ENCODE peak calls at places on chromosomes 7 and 10, in five cellular contexts. Q is HCT116, N is Panc1, Y is neural progenitor cell, V is heart left ventricle. T is an unnamed sample. For H3K4me1, the result is how much of the 10 kb centered on the place peaks cover.

GRCh38 chr7:100839361-100839760 is 12.0 kb upstream of the EPHB4 start:
- DNase-seq in Q (no peak), N (no peak), Y (no peak), V (peak), T (no peak)

GRCh38 chr7:156836443-156836842 is 56.5 kb downstream of the LMBR1 start:
- DNase-seq in Q (no peak), N (no peak), Y (no peak), V (no peak), T (no peak)

GRCh38 chr7:129939881-129940280 is 12.9 kb downstream of the UBE2H start:
- DNase-seq in Q (no peak), N (no peak), Y (no peak), V (no peak), T (no peak)

GRCh38 chr7:587769-588168 is 68.1 kb upstream of the PDGFA start:
- DNase-seq in Q (no peak), N (no peak), Y (no peak), V (peak), T (no peak)

GRCh38 chr10:43778571-43778970 is 129.9 kb upstream of the ZNF32 start:
- DNase-seq in Q (no peak), N (no peak), Y (no peak), V (no peak), T (no peak)

GRCh38 chr7:108263364-108263951 is 133.3 kb upstream of the LAMB4 start:
- DNase-seq in Q (no peak), N (no peak), Y (no peak), V (no peak), T (no peak)

GRCh38 chr7:16315280-16315679 is 106.1 kb downstream of the CRPPA start:
- DNase-seq in Q (no peak), N (no peak), Y (no peak), V (no peak), T (no peak)

GRCh38 chr10:74078037-74078436 is 72.6 kb downstream of the AP3M1 start:
- DNase-seq in Q (no peak), N (no peak), Y (no peak), V (no peak), T (no peak)

GRCh38 chr10:131641231-131641630 is 259.6 kb upstream of the PPP2R2D start:
- DNase-seq in Q (no peak), N (no peak), Y (no peak), V (no peak), T (no peak)

GRCh38 chr7:108598153-108598552 is 28.5 kb downstream of the DNAJB9 start:
- DNase-seq in Q (no peak), N (no peak), Y (no peak), V (no peak), T (no peak)

GRCh38 chr7:6640246-6640721 is 3.2 kb downstream of the ZNF316 start:
- DNase-seq in Q (no peak), N (no peak), Y (peak), V (no peak), T (no peak)

GRCh38 chr10:46020344-46020656 is 10.1 kb downstream of the NCOA4 start:
- DNase-seq in Q (no peak), N (no peak), Y (no peak), V (no peak), T (no peak)

GRCh38 chr10:46017733-46018132 is 12.7 kb downstream of the NCOA4 start:
- DNase-seq in Q (no peak), N (no peak), Y (no peak), V (no peak), T (no peak)

GRCh38 chr10:46019170-46019528 is 11.3 kb downstream of the NCOA4 start:
- DNase-seq in Q (no peak), N (no peak), Y (no peak), V (no peak), T (no peak)

GRCh38 chr10:46019541-46020343 is 10.7 kb downstream of the NCOA4 start:
- DNase-seq in Q (no peak), N (no peak), Y (peak), V (no peak), T (no peak)

GRCh38 chr10:46018453-46019169 is 11.8 kb downstream of the NCOA4 start:
- DNase-seq in Q (no peak), N (no peak), Y (no peak), V (no peak), T (no peak)
- H3K4me1 ChIP-seq in Q (under half), N (under half), Y (under half), V (under half), T (under half)

DNA sequence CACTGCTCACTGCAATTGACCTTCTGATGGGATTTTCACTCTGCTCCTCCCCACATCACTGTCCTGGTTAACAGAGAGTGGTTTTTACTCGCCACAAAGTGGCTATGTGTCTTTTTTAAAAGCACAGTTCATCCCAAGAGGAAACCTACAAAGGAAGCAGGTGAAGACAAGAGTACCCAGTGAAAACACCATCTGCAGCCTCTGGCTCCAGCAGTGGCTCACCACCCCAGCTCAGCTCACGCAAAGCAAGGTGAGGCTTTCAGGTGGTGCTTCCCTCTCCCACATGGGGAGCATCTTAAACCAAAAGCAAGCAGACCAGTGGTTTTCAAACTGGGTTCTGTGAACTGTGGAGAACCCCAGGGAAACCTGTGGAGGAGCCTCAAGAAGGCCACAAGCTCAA is 14.0 kb downstream of the DLG5 start:
- DNase-seq in Q (no peak), N (no peak), Y (no peak), V (no peak), T (no peak)
- H3K4me1 ChIP-seq in Q (under half), N (under half), Y (under half), V (under half), T (under half)

DNA sequence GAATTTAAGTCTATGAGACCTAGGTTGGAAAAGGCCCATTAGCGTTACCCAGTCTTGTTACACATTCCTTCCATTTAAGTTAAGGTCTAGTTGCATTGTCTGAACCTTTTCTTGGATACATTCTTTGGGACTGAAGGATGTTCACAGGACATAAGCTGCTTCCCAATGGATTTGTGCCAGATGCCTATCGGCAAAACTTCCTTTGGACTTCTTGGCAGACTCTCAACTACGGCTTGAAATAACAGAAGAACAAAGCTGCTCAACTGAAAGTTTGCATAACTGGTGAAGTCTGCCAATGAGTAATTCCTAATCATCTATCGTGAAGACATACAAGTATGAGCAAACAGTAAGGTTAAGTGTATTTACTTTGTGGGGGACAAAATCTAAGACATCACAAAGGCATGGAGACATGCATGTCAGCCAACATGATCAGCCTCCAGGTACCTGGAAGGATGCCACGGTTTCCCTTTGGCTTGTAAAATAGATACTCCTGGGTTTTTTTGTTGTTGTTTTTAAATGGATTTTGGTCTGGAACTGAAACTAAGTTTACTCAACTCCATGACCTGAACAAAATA is 35.4 kb downstream of the MALSU1 start:
- DNase-seq in Q (peak), N (peak), Y (no peak), V (no peak), T (peak)
- H3K4me1 ChIP-seq in Q (half or more), N (under half), Y (under half), V (under half), T (under half)

DNA sequence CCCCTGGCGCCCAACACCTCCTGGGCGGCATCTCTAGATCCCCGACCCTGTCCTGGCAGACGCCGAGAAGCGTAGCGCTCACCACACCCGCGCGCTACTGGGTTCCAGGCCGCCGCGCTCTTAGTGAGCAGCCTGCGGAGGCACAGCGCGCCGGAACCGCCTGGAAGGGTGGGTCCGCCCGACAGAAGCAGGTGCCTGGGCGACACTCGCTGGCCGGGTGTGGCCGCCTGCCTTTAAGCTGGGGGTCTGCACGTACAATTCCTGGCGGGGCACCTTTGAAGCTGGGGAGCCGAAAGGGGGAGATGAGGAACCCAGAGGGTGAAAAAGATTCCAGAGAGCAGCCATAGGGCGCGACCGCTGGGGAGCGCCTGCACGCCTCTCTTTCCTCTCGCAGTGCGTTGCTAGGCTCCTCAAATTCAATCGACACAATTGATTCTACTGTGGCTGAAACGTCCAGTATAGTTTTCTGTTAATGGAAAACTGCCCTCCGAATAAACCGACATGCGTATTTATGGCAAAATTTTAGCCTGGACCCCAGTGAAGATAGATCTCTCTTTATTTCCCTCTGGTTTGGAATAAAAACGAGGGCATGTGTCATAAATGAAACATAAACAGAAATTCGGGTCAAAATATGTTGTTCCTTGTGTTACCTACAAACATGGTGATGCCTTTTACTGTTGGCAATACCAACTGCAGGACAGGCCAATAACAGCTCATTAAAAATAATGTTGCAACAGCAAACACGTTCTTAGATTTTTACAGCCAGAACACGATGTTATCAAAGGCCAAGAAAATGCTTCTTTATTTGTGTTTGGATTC is 4.6 kb downstream of the HMX3 start:
- DNase-seq in Q (no peak), N (no peak), Y (peak), V (no peak), T (no peak)
- H3K4me1 ChIP-seq in Q (under half), N (under half), Y (under half), V (under half), T (under half)

T was measured in RWPE2.